ENCODE peak calls at places on chromosomes 5 and 9, in seven cellular contexts. W, U, J, K, S, C and T are unnamed samples. For H3K9me3 and H3K4me1, the result is how much of the 10 kb centered on the place peaks cover.

GRCh38 chr9:18061856-18062255 is 412.1 kb upstream of the ADAMTSL1 start:
- DNase-seq in W (no peak), J (no peak), U (no peak), S (no peak), K (no peak), C (no peak), T (no peak)

GRCh38 chr5:139655727-139656271 is 7.7 kb downstream of the CXXC5 start:
- DNase-seq in K (no peak), U (peak), J (peak), S (no peak), W (no peak), C (peak), T (no peak)

GRCh38 chr9:97046228-97046627 is 7.3 kb upstream of the CTSV start:
- DNase-seq in W (peak), K (peak), C (peak), S (no peak), J (peak), U (no peak), T (peak)

GRCh38 chr5:143713331-143714032 is 98.5 kb upstream of the HMHB1 start:
- DNase-seq in W (no peak), S (no peak), C (peak), K (no peak), U (no peak), J (no peak), T (no peak)

GRCh38 chr5:25544652-25545249 is 900.0 kb upstream of the CDH10 start:
- DNase-seq in J (peak), C (peak), S (no peak), K (peak), U (no peak), W (peak), T (peak)

GRCh38 chr9:18910858-18911257 is 122.2 kb downstream of the SAXO1 start:
- DNase-seq in J (no peak), C (no peak), W (no peak), S (no peak), K (no peak), U (no peak), T (no peak)

GRCh38 chr5:41856644-41857491 is 13.4 kb downstream of the OXCT1 start:
- DNase-seq in W (peak), K (peak), J (no peak), C (peak), S (peak), U (no peak), T (peak)

GRCh38 chr5:130110333-130110732 is 206.1 kb downstream of the CHSY3 start:
- DNase-seq in K (no peak), W (no peak), U (no peak), S (no peak), C (peak), J (no peak), T (no peak)

GRCh38 chr9:33939924-33940874 is 108.5 kb downstream of the UBAP2 start:
- DNase-seq in K (no peak), U (no peak), W (no peak), C (no peak), J (no peak), S (no peak), T (no peak)

GRCh38 chr5:91925249-91925648 is 542.1 kb upstream of the ARRDC3 start:
- DNase-seq in S (no peak), W (no peak), U (no peak), C (no peak), K (no peak), J (no peak), T (no peak)

GRCh38 chr5:59873113-59873512 is 20.4 kb downstream of the PDE4D start:
- DNase-seq in S (no peak), K (no peak), W (peak), U (no peak), J (no peak), C (peak), T (no peak)

GRCh38 chr5:86526811-86527348 is 90.9 kb upstream of the COX7C start:
- DNase-seq in S (no peak), U (no peak), K (no peak), J (no peak), W (no peak), C (no peak), T (no peak)

GRCh38 chr9:93321220-93321610 is 130.3 kb upstream of the FAM120A start:
- DNase-seq in K (no peak), S (no peak), J (no peak), C (no peak), U (no peak), W (no peak), T (no peak)

GRCh38 chr5:31639488-31640011 is 619 bp downstream of the PDZD2 start:
- DNase-seq in W (no peak), S (no peak), K (no peak), J (no peak), U (no peak), C (no peak), T (no peak)

GRCh38 chr5:103057208-103058130 is 62.5 kb downstream of the GIN1 start:
- DNase-seq in J (no peak), S (no peak), K (no peak), U (no peak), W (peak), C (peak), T (no peak)

GRCh38 chr9:126491256-126491879 is 122.4 kb upstream of the LMX1B start:
- DNase-seq in U (no peak), C (peak), K (peak), J (peak), W (peak), S (peak), T (peak)

GRCh38 chr9:25975667-25976066 is 297.4 kb upstream of the TUSC1 start:
- DNase-seq in J (no peak), U (no peak), K (no peak), C (no peak), S (no peak), W (no peak), T (no peak)

GRCh38 chr5:8019719-8020218 is 150.8 kb downstream of the MTRR start:
- DNase-seq in W (no peak), J (no peak), U (no peak), K (no peak), S (no peak), C (no peak), T (no peak)

GRCh38 chr5:337565-338130 is 16.1 kb downstream of the AHRR start:
- DNase-seq in U (no peak), S (no peak), J (no peak), W (no peak), C (peak), K (no peak), T (no peak)

GRCh38 chr9:135665795-135666189 is 2.7 kb downstream of the LCN9 start:
- DNase-seq in W (no peak), J (no peak), K (no peak), S (no peak), C (no peak), U (no peak), T (no peak)

GRCh38 chr9:128503870-128504269 is 649 bp upstream of the GLE1 start:
- DNase-seq in W (peak), J (no peak), K (peak), S (peak), C (peak), U (no peak), T (peak)

GRCh38 chr5:63022403-63022802 is 443.8 kb downstream of the LRRC70 start:
- DNase-seq in C (no peak), J (no peak), K (no peak), U (no peak), W (no peak), S (no peak), T (no peak)

GRCh38 chr9:88984543-88984883 is 6.8 kb upstream of the S1PR3 start:
- DNase-seq in J (no peak), K (no peak), W (peak), C (no peak), U (no peak), S (no peak), T (no peak)

GRCh38 chr5:59832577-59833301 is 60.8 kb downstream of the PDE4D start:
- DNase-seq in C (no peak), S (no peak), U (no peak), W (no peak), J (no peak), K (no peak), T (no peak)

GRCh38 chr5:111697215-111697614 is 59.8 kb downstream of the NREP start:
- DNase-seq in J (no peak), U (no peak), K (no peak), W (no peak), C (peak), S (no peak), T (peak)

GRCh38 chr9:120184266-120184665 is 395.7 kb downstream of the CDK5RAP2 start:
- DNase-seq in S (no peak), U (no peak), C (no peak), W (no peak), J (no peak), K (no peak), T (no peak)

GRCh38 chr5:54785729-54786548 is 199.5 kb downstream of the ESM1 start:
- DNase-seq in W (no peak), K (peak), S (no peak), C (no peak), J (no peak), U (peak), T (peak)

GRCh38 chr5:115599502-115599901 is 2.8 kb downstream of the TICAM2 start:
- DNase-seq in S (no peak), K (no peak), W (no peak), J (no peak), U (no peak), C (peak), T (no peak)

GRCh38 chr5:2036885-2037284 is 154.2 kb upstream of the IRX4 start:
- DNase-seq in C (no peak), U (no peak), J (no peak), W (no peak), K (no peak), S (no peak), T (no peak)

GRCh38 chr5:96714450-96714849 is 52.3 kb downstream of the CAST start:
- DNase-seq in W (no peak), J (no peak), C (peak), U (no peak), K (no peak), S (no peak), T (no peak)

GRCh38 chr5:7169240-7169878 is 226.6 kb upstream of the ADCY2 start:
- DNase-seq in S (no peak), C (no peak), J (no peak), U (no peak), W (no peak), K (no peak), T (no peak)

GRCh38 chr9:8053501-8053900 is 253.9 kb upstream of the DMAC1 start:
- DNase-seq in W (no peak), U (no peak), J (no peak), C (no peak), S (no peak), K (no peak), T (no peak)

GRCh38 chr5:91469517-91470165 is 86.5 kb upstream of the ARRDC3 start:
- DNase-seq in S (no peak), W (peak), U (no peak), C (peak), J (no peak), K (no peak), T (peak)

GRCh38 chr5:11477786-11478185 is 426.5 kb downstream of the CTNND2 start:
- DNase-seq in J (no peak), S (no peak), U (no peak), C (peak), W (no peak), K (no peak), T (no peak)

GRCh38 chr9:128552744-128553221 is 396 bp downstream of the SPTAN1 start:
- DNase-seq in C (peak), S (peak), J (peak), K (peak), W (no peak), U (peak), T (peak)

GRCh38 chr5:32712463-32713395 is 1.6 kb downstream of the NPR3 start:
- DNase-seq in S (no peak), K (no peak), C (peak), U (no peak), W (no peak), J (no peak), T (no peak)

GRCh38 chr9:71632771-71633170 is 135.5 kb downstream of the CEMIP2 start:
- DNase-seq in K (no peak), W (no peak), J (no peak), C (peak), S (no peak), U (no peak), T (no peak)

GRCh38 chr9:98427491-98427890 is 172.0 kb upstream of the TBC1D2 start:
- DNase-seq in W (no peak), C (peak), U (no peak), K (no peak), J (no peak), S (no peak), T (no peak)
- TF ChIP-seq CTCF in W (no peak), C (no peak), U (no peak), K (no peak), J (no peak), S (no peak), T (no peak)

DNA sequence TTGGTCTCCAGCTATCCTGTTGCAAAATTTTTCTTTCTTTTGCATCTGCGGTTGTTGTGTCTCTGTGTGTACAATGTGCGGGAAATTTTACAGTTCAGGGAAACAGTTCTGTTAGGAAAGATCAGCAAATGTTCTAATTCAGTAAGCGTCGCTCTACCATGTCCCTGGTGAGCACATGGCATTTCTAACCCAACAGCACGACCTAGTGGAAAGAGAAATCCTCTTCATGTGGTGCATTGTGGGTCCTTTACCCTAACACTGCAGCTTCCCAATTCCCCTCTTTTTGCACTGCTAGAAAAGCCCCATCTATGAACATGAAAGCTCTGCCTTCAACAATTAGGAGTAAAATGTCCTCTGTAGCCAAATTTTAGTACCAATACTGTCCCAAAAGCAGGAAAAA is 974.2 kb upstream of the CDH9 start:
- DNase-seq in S (no peak), C (no peak), K (no peak), J (no peak), U (no peak), W (no peak), T (no peak)
- H3K9me3 ChIP-seq in S (under half), C (under half), K (under half), J (under half), U (half or more), W (under half), T (under half)

GRCh38 chr9:107024193-107024592 is 161.2 kb downstream of the ZNF462 start:
- DNase-seq in J (no peak), W (no peak), C (peak), K (no peak), S (no peak), U (no peak), T (no peak)

GRCh38 chr9:107033974-107034373 is 171.0 kb downstream of the ZNF462 start:
- DNase-seq in S (no peak), W (no peak), U (no peak), C (no peak), K (no peak), J (no peak), T (no peak)

GRCh38 chr9:107034831-107035230 is 171.9 kb downstream of the ZNF462 start:
- DNase-seq in C (peak), S (no peak), K (no peak), J (no peak), U (no peak), W (no peak), T (no peak)

GRCh38 chr9:107029146-107029545 is 166.2 kb downstream of the ZNF462 start:
- DNase-seq in C (no peak), J (no peak), W (no peak), K (no peak), S (no peak), U (no peak), T (no peak)
- H3K4me1 ChIP-seq in C (under half), J (under half), W (under half), K (under half), S (under half), U (under half), T (under half)

GRCh38 chr9:121281614-121282291 is 13.8 kb downstream of the GSN start:
- DNase-seq in J (peak), U (peak), W (peak), K (peak), C (peak), S (peak), T (peak)
- TF ChIP-seq CTCF in J (no peak), U (no peak), W (no peak), K (no peak), C (no peak), S (no peak), T (no peak)

GRCh38 chr9:22211588-22212360 is 202.7 kb upstream of the CDKN2B start:
- DNase-seq in W (peak), K (no peak), C (peak), J (no peak), S (no peak), U (no peak), T (no peak)
- H3K9me3 ChIP-seq in W (under half), K (under half), C (under half), J (under half), S (under half), U (under half), T (under half)

GRCh38 chr5:17229308-17229707 is 11.9 kb downstream of the BASP1 start:
- DNase-seq in K (no peak), W (no peak), S (no peak), C (no peak), U (no peak), J (no peak), T (no peak)
- H3K4me1 ChIP-seq in K (under half), W (under half), S (under half), C (under half), U (under half), J (under half), T (under half)